ENCODE peak calls at places on chromosomes 5 and 9, in eight cellular contexts. G is pancreas; A is sigmoid colon; Z is left ventricle myocardium inferior; Q is small intestine; N is Panc1; X is CD4-positive, alpha-beta memory T cell; V is GM23248. T is an unnamed sample. For H3K9me3 and H3K4me1, the result is how much of the 10 kb centered on the place peaks cover.

GRCh38 chr5:104444656-104445055 is 882.1 kb upstream of the NUDT12 start:
- DNase-seq in X (no peak), A (no peak), G (no peak), N (no peak), V (no peak), Z (no peak), Q (no peak), T (no peak)

GRCh38 chr9:125156551-125156950 is 13.2 kb upstream of the SCAI start:
- DNase-seq in N (no peak), G (no peak), X (no peak), Q (no peak), V (no peak), A (no peak), Z (no peak), T (no peak)

GRCh38 chr5:112693301-112693700 is 44.4 kb upstream of the APC start:
- DNase-seq in G (no peak), Z (no peak), Q (no peak), N (no peak), A (no peak), X (no peak), V (no peak), T (no peak)

GRCh38 chr9:87337335-87338074 is 160.2 kb upstream of the DAPK1 start:
- DNase-seq in A (no peak), G (no peak), V (peak), X (no peak), N (no peak), Q (peak), Z (no peak), T (no peak)

GRCh38 chr9:98256632-98257218 is 1.3 kb upstream of the TBC1D2 start:
- DNase-seq in Z (no peak), Q (no peak), V (peak), X (peak), A (no peak), G (no peak), N (no peak), T (no peak)

GRCh38 chr5:135213034-135213386 is 179.0 kb upstream of the PITX1 start:
- DNase-seq in X (no peak), V (no peak), G (no peak), A (no peak), Z (no peak), Q (no peak), N (no peak), T (no peak)

GRCh38 chr5:131944700-131945550 is 538 bp downstream of the MEIKIN start:
- DNase-seq in Q (no peak), G (no peak), V (no peak), X (no peak), N (no peak), Z (no peak), A (no peak), T (no peak)

GRCh38 chr9:121199921-121200320 is 1.7 kb downstream of the RAB14 start:
- DNase-seq in V (peak), X (no peak), G (no peak), Z (no peak), A (no peak), N (no peak), Q (peak), T (no peak)

GRCh38 chr5:27472875-27473274 is 434.5 kb upstream of the CDH9 start:
- DNase-seq in N (no peak), Z (no peak), Q (no peak), A (no peak), X (no peak), V (peak), G (no peak), T (no peak)

GRCh38 chr5:88396635-88397285 is 128.1 kb upstream of the TMEM161B start:
- DNase-seq in V (no peak), G (no peak), A (no peak), N (no peak), Q (no peak), X (no peak), Z (no peak), T (no peak)
- H3K27ac ChIP-seq in V (no peak), G (no peak), A (no peak), N (no peak), Q (no peak), X (no peak), Z (no peak), T (no peak)

GRCh38 chr5:18366234-18366633 is 732.0 kb downstream of the TAF11L14 start:
- DNase-seq in Q (no peak), A (no peak), X (no peak), G (no peak), V (no peak), N (no peak), Z (no peak), T (no peak)
- H3K9me3 ChIP-seq in Q (under half), A (under half), X (under half), G (under half), V (under half), N (under half), Z (under half), T (under half)

GRCh38 chr9:133370680-133371079 is 5.2 kb downstream of the SURF4 start:
- DNase-seq in A (no peak), Q (peak), N (no peak), G (no peak), X (peak), V (no peak), Z (no peak), T (no peak)

GRCh38 chr9:133369923-133370322 is 5.9 kb downstream of the SURF4 start:
- DNase-seq in G (no peak), X (no peak), Z (no peak), V (no peak), N (no peak), A (no peak), Q (no peak), T (no peak)

GRCh38 chr9:133372144-133372543 is 3.7 kb downstream of the SURF4 start:
- DNase-seq in G (no peak), X (no peak), Z (no peak), N (no peak), V (no peak), A (no peak), Q (no peak), T (no peak)

GRCh38 chr9:133369419-133369818 is 6.4 kb downstream of the SURF4 start:
- DNase-seq in N (no peak), V (no peak), Z (no peak), G (no peak), A (no peak), X (no peak), Q (no peak), T (no peak)

GRCh38 chr9:133371261-133371711 is 4.6 kb downstream of the SURF4 start:
- DNase-seq in N (no peak), Q (no peak), V (peak), Z (no peak), X (peak), A (no peak), G (no peak), T (no peak)
- H3K4me1 ChIP-seq in N (under half), Q (under half), V (half or more), Z (half or more), X (half or more), A (under half), G (half or more), T (under half)

GRCh38 chr5:116359575-116359974 is 215.0 kb downstream of the SEMA6A start:
- DNase-seq in Z (no peak), G (no peak), A (no peak), Q (no peak), N (no peak), V (no peak), X (no peak), T (no peak)
- H3K27ac ChIP-seq in Z (peak), G (no peak), A (peak), Q (no peak), N (no peak), V (no peak), X (no peak), T (no peak)

DNA sequence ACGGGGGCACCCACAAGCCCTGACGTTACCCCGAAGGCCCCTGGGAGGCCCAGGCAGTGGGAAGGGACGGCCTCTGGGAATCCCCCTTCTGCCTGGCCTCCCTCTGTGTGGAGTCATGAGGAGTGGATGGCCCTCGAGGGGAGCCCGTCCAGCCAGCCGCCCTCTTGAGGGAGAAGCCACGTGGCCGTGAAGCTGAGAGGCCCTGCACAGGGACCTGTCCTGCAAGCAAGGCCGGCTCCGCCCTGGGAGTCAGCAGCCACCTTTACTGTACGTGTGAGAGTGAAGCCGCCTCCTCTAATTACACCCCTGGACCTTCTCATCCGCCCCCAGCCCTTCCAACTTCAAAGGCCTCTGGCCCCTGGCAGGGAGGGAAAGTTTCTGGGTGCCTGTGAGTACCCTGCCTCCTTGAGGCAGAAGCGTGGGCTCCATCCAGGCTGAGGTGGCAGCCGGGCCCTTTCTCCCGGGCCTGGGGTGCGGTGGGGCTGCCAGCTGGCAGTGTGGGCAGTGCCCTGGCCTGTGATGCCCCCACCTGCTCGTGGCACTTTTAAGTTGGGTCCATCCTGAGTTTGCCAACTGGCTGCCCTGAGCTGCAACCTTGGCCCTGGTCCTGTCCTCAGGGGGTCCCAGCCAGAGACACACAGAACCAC is 55.9 kb upstream of the EGFL7 start:
- DNase-seq in G (no peak), Q (no peak), Z (no peak), X (no peak), A (no peak), V (no peak), N (no peak), T (no peak)
- H3K9me3 ChIP-seq in G (under half), Q (under half), Z (under half), X (under half), A (under half), V (under half), N (under half), T (under half)

GRCh38 chr5:73118331-73119011 is 1.9 kb upstream of the TMEM171 start:
- DNase-seq in N (no peak), G (no peak), A (no peak), X (no peak), Q (peak), Z (no peak), V (no peak), T (no peak)

GRCh38 chr5:73114029-73114688 is 6.2 kb upstream of the TMEM171 start:
- DNase-seq in X (no peak), Z (no peak), N (no peak), Q (no peak), V (no peak), G (no peak), A (no peak), T (no peak)

GRCh38 chr5:73117088-73117755 is 3.2 kb upstream of the TMEM171 start:
- DNase-seq in A (no peak), V (no peak), G (no peak), Z (no peak), N (no peak), Q (no peak), X (no peak), T (peak)

GRCh38 chr5:73116506-73116905 is 3.9 kb upstream of the TMEM171 start:
- DNase-seq in N (no peak), Z (no peak), V (no peak), G (no peak), X (no peak), A (no peak), Q (no peak), T (no peak)

GRCh38 chr5:73115399-73116051 is 4.8 kb upstream of the TMEM171 start:
- DNase-seq in Z (no peak), A (no peak), G (no peak), X (no peak), Q (peak), N (no peak), V (peak), T (no peak)
- H3K4me1 ChIP-seq in Z (under half), A (under half), G (under half), X (under half), Q (under half), N (under half), V (under half), T (under half)

GRCh38 chr5:88838500-88838899 is 44.5 kb downstream of the MEF2C start:
- DNase-seq in V (no peak), G (no peak), Z (no peak), X (no peak), A (no peak), N (no peak), Q (no peak), T (no peak)
- H3K27ac ChIP-seq in V (no peak), G (no peak), Z (peak), X (no peak), A (peak), N (no peak), Q (no peak), T (no peak)

DNA sequence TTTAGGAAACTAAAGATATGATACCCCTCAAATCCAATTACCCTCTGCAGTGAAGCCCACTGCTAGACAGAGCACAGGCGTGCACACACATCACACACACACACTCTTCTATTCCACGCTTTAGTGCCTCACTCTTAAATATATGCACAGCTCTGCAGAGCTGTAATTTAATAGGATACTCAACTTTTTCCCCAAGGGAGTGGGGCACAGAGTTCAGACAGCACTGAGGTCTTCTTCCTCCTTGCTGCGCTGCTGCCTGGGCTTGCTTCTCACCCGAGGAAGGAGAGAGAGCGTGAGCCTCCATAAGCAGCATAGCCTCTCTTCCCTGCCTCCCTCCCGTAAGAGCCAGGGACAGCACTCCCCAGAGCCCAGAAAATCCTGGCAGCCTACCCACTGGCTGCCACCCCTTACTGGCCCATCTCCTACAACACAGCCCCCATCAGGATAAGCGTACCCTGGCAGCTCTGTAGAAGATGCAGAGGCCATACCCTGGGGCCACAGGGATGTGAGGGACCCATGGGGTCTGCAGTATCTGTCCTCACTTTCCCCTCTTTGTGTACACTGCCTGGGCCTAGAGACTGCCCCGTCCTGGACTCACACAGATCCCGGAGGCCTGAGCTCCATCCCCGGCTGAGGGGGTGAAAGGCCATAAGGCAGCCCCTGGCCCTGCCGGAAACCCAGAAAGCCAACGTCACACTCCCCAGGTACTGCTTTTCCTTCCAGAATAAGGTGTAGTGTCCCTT is 102.1 kb downstream of the C5orf15 start:
- DNase-seq in A (peak), N (no peak), X (no peak), Z (no peak), V (no peak), Q (no peak), G (no peak), T (no peak)
- H3K9me3 ChIP-seq in A (under half), N (under half), X (under half), Z (under half), V (under half), Q (under half), G (under half), T (under half)

DNA sequence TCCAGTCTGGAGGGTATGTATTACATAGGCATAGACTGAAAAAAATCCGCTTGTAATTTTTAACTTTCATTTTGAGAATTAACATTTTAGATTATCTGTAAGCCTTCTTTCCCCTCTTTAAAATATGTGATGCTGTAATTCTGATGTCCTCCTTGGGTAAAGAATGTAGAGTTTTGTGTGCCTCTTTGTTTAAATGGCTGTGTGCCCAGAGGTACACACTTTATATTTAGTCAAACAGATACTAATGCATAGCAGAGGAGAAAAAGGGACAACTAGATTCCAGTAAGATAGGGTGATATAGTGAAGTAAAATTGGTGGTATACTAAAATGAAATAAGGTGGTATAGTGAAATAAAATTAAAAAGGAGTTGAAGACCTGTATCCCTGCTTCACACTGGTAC is 1.3 kb downstream of the FBXO38 start:
- DNase-seq in N (no peak), Q (no peak), A (no peak), X (no peak), Z (no peak), V (no peak), G (no peak), T (no peak)
- H3K4me1 ChIP-seq in N (under half), Q (under half), A (under half), X (under half), Z (half or more), V (under half), G (under half), T (under half)